ENCODE peak calls at places on chromosomes 12 and 14, in ten cellular contexts. Z is fibroblast of the aortic adventitia; V is GM23248; D is mammary epithelial cell; G is AG04450; E is CD8-positive, alpha-beta memory T cell; K is mucosa of descending colon; L is WERI-Rb-1; N is skeletal muscle cell; X is dorsolateral prefrontal cortex. W is an unnamed sample.

GRCh38 chr14:103311171-103311997 is 22.7 kb upstream of the EIF5 start:
- DNase-seq in D (no peak), X (no peak), Z (no peak), G (no peak), K (no peak), N (no peak), V (no peak), E (no peak), L (no peak), W (no peak)

GRCh38 chr12:116172224-116172849 is 105.2 kb downstream of the MED13L start:
- DNase-seq in X (no peak), L (no peak), N (no peak), V (peak), G (no peak), D (no peak), E (no peak), Z (no peak), K (no peak), W (no peak)

GRCh38 chr12:100573499-100574261 is at the start of gene GAS2L3:
- DNase-seq in V (peak), L (peak), K (peak), E (peak), Z (peak), N (peak), X (peak), D (peak), G (peak), W (peak)

GRCh38 chr14:72613975-72614319 is 280.0 kb downstream of the DPF3 start:
- DNase-seq in G (no peak), X (no peak), E (no peak), K (no peak), V (no peak), D (no peak), N (no peak), Z (no peak), L (no peak), W (no peak)

GRCh38 chr14:23172096-23172495 is 11.4 kb downstream of the SLC7A8 start:
- DNase-seq in D (peak), Z (no peak), V (peak), K (no peak), G (no peak), L (no peak), E (no peak), X (no peak), N (no peak), W (no peak)

GRCh38 chr12:11695321-11695720 is 45.8 kb downstream of the ETV6 start:
- DNase-seq in X (no peak), L (no peak), E (no peak), K (no peak), Z (peak), N (no peak), D (peak), V (peak), G (no peak), W (no peak)

GRCh38 chr12:58441483-58441882 is 478.8 kb downstream of the LRIG3 start:
- DNase-seq in Z (no peak), G (no peak), E (no peak), K (no peak), X (no peak), V (no peak), N (no peak), L (no peak), D (no peak), W (no peak)

GRCh38 chr12:47349102-47349769 is 269.5 kb upstream of the AMIGO2 start:
- DNase-seq in D (no peak), X (no peak), K (no peak), E (no peak), V (no peak), Z (peak), N (no peak), L (no peak), G (no peak), W (no peak)

GRCh38 chr14:60722836-60723217 is 1.3 kb downstream of the SIX4 start:
- DNase-seq in G (no peak), L (peak), E (no peak), N (no peak), X (no peak), D (no peak), K (no peak), V (peak), Z (peak), W (no peak)

GRCh38 chr14:96277890-96278289 is 21.9 kb downstream of the BDKRB1 start:
- DNase-seq in D (no peak), N (no peak), Z (no peak), E (no peak), V (no peak), X (no peak), L (no peak), K (no peak), G (no peak), W (no peak)

GRCh38 chr14:79062226-79062625 is 892.1 kb downstream of the NRXN3 start:
- DNase-seq in X (no peak), L (no peak), D (no peak), N (no peak), Z (no peak), V (no peak), K (no peak), G (no peak), E (no peak), W (no peak)

DNA sequence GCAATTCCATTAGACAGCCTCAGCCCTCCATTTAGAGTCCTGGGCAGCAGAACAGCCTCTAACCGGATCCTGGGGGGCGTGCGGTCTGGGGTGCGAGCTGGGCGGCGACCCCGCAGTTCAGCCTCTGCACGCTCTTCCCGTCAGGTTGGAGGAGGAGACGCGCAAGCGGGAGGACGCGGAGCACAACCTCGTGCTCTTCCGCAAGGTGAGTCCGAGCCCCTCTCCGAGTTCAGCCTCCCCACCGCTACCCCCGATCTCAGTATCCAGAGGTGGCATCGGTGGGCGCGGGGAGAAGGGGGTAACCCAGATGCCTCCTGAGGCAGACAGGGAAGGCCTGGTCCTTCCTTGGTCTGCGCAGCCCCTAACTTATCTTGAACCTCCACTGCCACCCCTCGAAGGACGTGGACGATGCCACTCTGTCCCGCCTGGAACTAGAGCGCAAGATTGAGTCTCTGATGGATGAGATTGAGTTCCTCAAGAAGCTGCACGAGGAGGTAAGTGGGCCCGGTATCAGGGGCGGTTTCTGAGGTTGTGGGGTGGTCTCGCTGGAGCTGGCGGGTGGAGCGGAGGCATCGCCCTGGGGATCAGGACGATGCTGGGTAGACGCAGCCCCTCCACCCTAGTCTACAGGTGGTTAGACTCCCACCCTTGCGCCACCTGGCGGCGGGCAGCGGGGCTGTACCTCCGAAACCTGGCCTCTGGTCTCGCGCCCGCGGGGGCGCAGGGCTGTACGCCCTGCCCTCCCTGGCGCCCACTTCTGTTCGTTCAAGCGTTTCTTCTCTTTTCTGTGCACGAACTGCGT is 1.3 kb downstream of the PRPH start:
- DNase-seq in N (no peak), V (peak), L (peak), K (peak), E (peak), Z (peak), G (no peak), X (no peak), D (no peak), W (peak)
- H3K4me3 ChIP-seq in N (no peak), V (peak), L (peak), K (no peak), E (peak), Z (no peak), G (no peak), X (no peak), D (peak), W (peak)

DNA sequence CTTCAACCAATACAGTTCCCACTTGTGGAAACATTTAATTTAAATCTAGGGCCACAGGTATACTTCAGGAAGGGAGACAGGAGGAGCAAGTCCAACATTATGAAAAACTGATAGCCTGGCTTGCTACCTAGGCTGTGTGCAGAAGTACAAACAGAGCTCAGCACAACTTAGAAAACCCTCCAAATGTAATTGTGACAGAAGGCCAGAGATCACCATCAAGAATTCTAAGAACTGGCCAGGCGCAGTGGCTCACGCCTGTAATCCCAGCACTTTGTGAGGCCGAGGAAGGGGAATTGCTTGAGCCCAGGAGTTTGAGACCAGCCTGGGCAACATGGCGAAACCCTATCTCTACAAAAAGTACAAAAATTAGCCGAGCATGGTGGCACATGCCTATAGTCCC is 14.1 kb downstream of the ATP2B1 start:
- DNase-seq in X (no peak), V (no peak), Z (no peak), D (no peak), K (no peak), E (no peak), N (no peak), G (no peak), L (no peak), W (no peak)
- H3K4me3 ChIP-seq in X (no peak), V (no peak), Z (no peak), D (no peak), K (no peak), E (no peak), N (no peak), G (no peak), L (no peak), W (no peak)

GRCh38 chr14:74611672-74612345 is at the start of gene LTBP2:
- DNase-seq in Z (peak), D (peak), L (no peak), K (no peak), E (peak), N (no peak), G (no peak), V (peak), X (no peak), W (no peak)

GRCh38 chr14:74608959-74609611 is 3.0 kb downstream of the LTBP2 start:
- DNase-seq in E (peak), N (no peak), G (peak), D (peak), Z (peak), K (peak), V (peak), X (peak), L (peak), W (peak)

GRCh38 chr14:74609721-74610120 is 2.3 kb downstream of the LTBP2 start:
- DNase-seq in G (no peak), N (no peak), V (peak), L (no peak), Z (peak), D (peak), X (no peak), E (no peak), K (no peak), W (no peak)

GRCh38 chr14:74610866-74611671 is 968 bp downstream of the LTBP2 start:
- DNase-seq in K (no peak), D (peak), E (no peak), V (peak), G (no peak), N (no peak), Z (peak), X (no peak), L (no peak), W (no peak)

GRCh38 chr14:74610199-74610865 is 1.7 kb downstream of the LTBP2 start:
- DNase-seq in V (no peak), L (no peak), G (no peak), N (no peak), E (no peak), Z (no peak), X (no peak), K (no peak), D (no peak), W (no peak)
- H3K4me3 ChIP-seq in V (peak), L (no peak), G (peak), N (peak), E (no peak), Z (peak), X (no peak), K (no peak), D (peak), W (peak)

GRCh38 chr12:93125126-93125525 is 196.0 kb upstream of the EEA1 start:
- DNase-seq in Z (peak), K (no peak), G (no peak), N (peak), D (no peak), L (no peak), E (no peak), X (no peak), V (peak), W (no peak)

GRCh38 chr12:93127107-93127560 is 198.0 kb upstream of the EEA1 start:
- DNase-seq in Z (no peak), K (no peak), D (no peak), L (no peak), X (no peak), E (no peak), V (no peak), G (no peak), N (no peak), W (no peak)

GRCh38 chr12:93128332-93128707 is 199.2 kb upstream of the EEA1 start:
- DNase-seq in K (no peak), N (no peak), Z (no peak), E (no peak), X (no peak), G (no peak), V (no peak), D (no peak), L (no peak), W (no peak)

GRCh38 chr12:93126069-93126474 is 197.0 kb upstream of the EEA1 start:
- DNase-seq in D (no peak), N (no peak), G (no peak), E (no peak), X (no peak), V (no peak), Z (no peak), K (no peak), L (no peak), W (no peak)

GRCh38 chr12:93127582-93128331 is 198.7 kb upstream of the EEA1 start:
- DNase-seq in G (peak), D (peak), V (peak), X (no peak), L (no peak), E (no peak), N (peak), K (no peak), Z (peak), W (peak)
- H3K4me3 ChIP-seq in G (no peak), D (no peak), V (no peak), X (no peak), L (no peak), E (no peak), N (no peak), K (no peak), Z (no peak), W (no peak)

DNA sequence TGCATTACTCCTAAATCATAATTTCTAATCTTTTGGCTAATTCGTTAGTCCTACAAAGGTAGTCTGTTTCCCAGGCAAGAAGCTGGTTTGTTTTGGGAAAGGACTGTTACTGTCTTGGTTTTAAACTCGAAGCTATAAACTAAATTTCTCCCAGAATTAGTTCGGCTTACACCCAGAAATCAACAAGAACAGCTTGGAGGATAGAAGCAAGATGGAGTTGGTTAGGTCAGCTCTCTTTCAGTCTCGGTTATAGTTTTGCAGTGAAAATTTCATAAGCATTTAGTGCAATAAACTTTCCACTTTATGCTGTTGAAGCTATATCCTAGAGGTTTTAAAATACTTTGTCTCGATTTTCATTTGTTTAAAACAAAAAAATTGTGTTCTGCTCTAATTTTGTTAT is 100.3 kb downstream of the SLCO1A2 start:
- DNase-seq in G (no peak), Z (no peak), N (no peak), K (no peak), X (no peak), L (no peak), D (no peak), V (no peak), E (no peak), W (no peak)
- H3K4me3 ChIP-seq in G (no peak), Z (no peak), N (no peak), K (no peak), X (no peak), L (no peak), D (no peak), V (no peak), E (no peak), W (no peak)

GRCh38 chr12:101697930-101698781 is 716 bp downstream of the CHPT1 start:
- DNase-seq in D (peak), N (no peak), E (no peak), X (peak), Z (peak), L (peak), K (peak), V (peak), G (no peak), W (peak)

GRCh38 chr12:101698782-101699347 is 1.4 kb downstream of the CHPT1 start:
- DNase-seq in V (peak), Z (peak), L (no peak), N (no peak), E (no peak), G (no peak), K (peak), X (no peak), D (no peak), W (no peak)

GRCh38 chr12:101696477-101697196 is 803 bp upstream of the CHPT1 start:
- DNase-seq in Z (peak), N (no peak), L (peak), D (no peak), G (no peak), V (peak), K (peak), E (peak), X (no peak), W (peak)

GRCh38 chr12:101695698-101696097 is 1.7 kb upstream of the CHPT1 start:
- DNase-seq in X (no peak), E (no peak), L (no peak), K (no peak), N (no peak), V (peak), D (peak), Z (no peak), G (no peak), W (no peak)

DNA sequence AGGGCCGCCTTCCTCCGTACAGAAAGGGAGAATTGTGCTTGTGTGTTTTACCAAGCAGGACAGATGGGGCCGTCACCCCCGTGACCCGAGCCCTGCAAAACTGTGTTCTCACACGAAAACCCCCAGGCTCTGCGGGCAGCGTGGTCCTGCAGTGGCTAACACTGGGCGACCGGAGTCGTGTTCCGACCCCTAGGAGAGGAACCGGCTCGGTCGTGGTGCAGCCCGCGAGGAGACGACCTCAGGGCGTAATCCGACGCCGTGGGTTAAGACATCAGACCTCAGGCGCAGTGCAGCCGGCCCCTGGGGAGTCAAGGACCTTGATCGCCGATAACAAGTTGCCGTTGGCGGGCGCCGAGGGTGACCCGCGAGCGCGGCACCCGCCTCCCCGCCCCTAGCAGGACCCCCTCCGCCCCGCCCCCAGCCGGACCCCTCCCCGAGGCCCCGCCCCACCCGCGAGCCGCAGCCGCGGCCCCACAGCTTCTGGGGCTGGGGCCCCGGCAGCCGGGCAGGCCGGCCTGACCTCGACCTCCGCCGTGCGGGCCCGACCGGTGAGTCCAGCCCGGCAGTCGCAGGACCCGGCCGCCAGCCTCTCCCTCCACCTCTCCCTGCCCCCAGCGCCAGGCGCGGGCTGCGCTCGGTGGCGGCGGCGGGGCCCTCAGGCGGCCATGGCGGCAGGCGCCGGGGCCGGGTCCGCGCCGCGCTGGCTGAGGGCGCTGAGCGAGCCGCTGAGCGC is at the start of gene CHPT1:
- DNase-seq in V (peak), G (no peak), D (peak), N (no peak), K (peak), L (peak), E (peak), Z (no peak), X (peak), W (peak)
- H3K4me3 ChIP-seq in V (peak), G (peak), D (peak), N (peak), K (peak), L (peak), E (peak), Z (peak), X (peak), W (peak)

GRCh38 chr12:106582661-106583577 is at the start of gene RFX4:
- DNase-seq in E (no peak), D (no peak), Z (no peak), N (no peak), G (no peak), L (no peak), V (no peak), K (no peak), X (peak), W (no peak)
- H3K4me3 ChIP-seq in E (no peak), D (peak), Z (peak), N (peak), G (peak), L (no peak), V (peak), K (no peak), X (peak), W (peak)

GRCh38 chr12:111429760-111430417 is 24.2 kb downstream of the SH2B3 start:
- DNase-seq in L (no peak), N (no peak), K (peak), G (no peak), E (peak), D (no peak), Z (no peak), X (no peak), V (no peak), W (no peak)
- H3K4me3 ChIP-seq in L (no peak), N (no peak), K (no peak), G (no peak), E (peak), D (no peak), Z (no peak), X (no peak), V (no peak), W (peak)

DNA sequence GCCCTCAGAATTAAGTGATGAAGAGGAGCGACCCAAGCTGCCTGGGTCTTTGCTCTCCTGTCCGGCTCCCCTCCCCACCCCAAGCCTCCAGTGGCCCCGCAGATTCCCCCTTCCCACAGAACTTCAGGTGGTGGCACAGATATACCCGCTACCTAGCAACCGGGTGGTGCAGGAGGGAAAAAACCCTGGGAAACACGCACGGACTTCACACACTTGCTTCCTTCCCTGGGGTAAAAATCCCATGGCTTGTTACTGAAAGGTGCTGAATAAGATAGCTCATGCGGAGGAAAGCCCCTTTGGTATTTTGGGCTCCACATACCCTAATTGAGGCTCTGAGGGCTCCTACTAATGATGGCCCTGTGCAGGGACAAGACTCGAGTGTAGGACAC is 813 bp upstream of the RIMBP2 start:
- DNase-seq in D (no peak), N (no peak), V (no peak), E (no peak), G (no peak), Z (no peak), K (no peak), L (no peak), X (no peak), W (peak)
- H3K4me3 ChIP-seq in D (no peak), N (peak), V (no peak), E (no peak), G (no peak), Z (no peak), K (no peak), L (peak), X (peak), W (peak)

W was measured in stomach.